ENCODE peak calls at places on chromosomes 5 and 9, in five cellular contexts. N, G, O, T and J are unnamed samples.

GRCh38 chr5:38809388-38810359 is 36.1 kb upstream of the OSMR start:
- DNase-seq in N (peak), G (peak), O (peak), T (no peak), J (peak)

GRCh38 chr5:1771149-1772065 is 28.2 kb downstream of the MRPL36 start:
- DNase-seq in N (no peak), G (no peak), O (no peak), T (no peak), J (no peak)

GRCh38 chr5:139633295-139634027 is 14.7 kb upstream of the CXXC5 start:
- DNase-seq in N (peak), G (peak), O (peak), T (no peak), J (peak)

GRCh38 chr5:158492850-158493249 is 606.9 kb downstream of the EBF1 start:
- DNase-seq in N (no peak), G (no peak), O (no peak), T (no peak), J (no peak)

GRCh38 chr9:95189230-95190098 is 128.0 kb downstream of the FANCC start:
- DNase-seq in N (peak), G (peak), O (no peak), T (no peak), J (no peak)

GRCh38 chr5:28542968-28543367 is 1504.6 kb upstream of the CDH9 start:
- DNase-seq in N (no peak), G (peak), O (peak), T (no peak), J (no peak)

GRCh38 chr5:31921852-31922305 is 252.2 kb downstream of the GOLPH3 start:
- DNase-seq in N (no peak), G (peak), O (no peak), T (no peak), J (no peak)

GRCh38 chr5:88882321-88883038 is 504 bp downstream of the MEF2C start:
- DNase-seq in N (no peak), G (peak), O (peak), T (no peak), J (no peak)

GRCh38 chr5:10106806-10107205 is 142.9 kb downstream of the ATPSCKMT start:
- DNase-seq in N (no peak), G (peak), O (no peak), T (no peak), J (no peak)

GRCh38 chr9:83299556-83299955 is 236.6 kb upstream of the RASEF start:
- DNase-seq in N (no peak), G (no peak), O (no peak), T (no peak), J (peak)

GRCh38 chr5:127396490-127397155 is 106.0 kb downstream of the MEGF10 start:
- DNase-seq in N (no peak), G (no peak), O (no peak), T (no peak), J (no peak)

GRCh38 chr9:89379508-89380115 is 61.3 kb downstream of the SECISBP2 start:
- DNase-seq in N (no peak), G (no peak), O (no peak), T (no peak), J (no peak)

GRCh38 chr5:82473262-82473661 is 195.1 kb upstream of the RPS23 start:
- DNase-seq in N (no peak), G (no peak), O (no peak), T (no peak), J (no peak)
- TF ChIP-seq RCOR1 in N (no peak), G (no peak), O (no peak), T (no peak), J (no peak)

GRCh38 chr9:13661014-13661413 is 381.5 kb upstream of the MPDZ start:
- DNase-seq in N (no peak), G (no peak), O (no peak), T (no peak), J (no peak)

DNA sequence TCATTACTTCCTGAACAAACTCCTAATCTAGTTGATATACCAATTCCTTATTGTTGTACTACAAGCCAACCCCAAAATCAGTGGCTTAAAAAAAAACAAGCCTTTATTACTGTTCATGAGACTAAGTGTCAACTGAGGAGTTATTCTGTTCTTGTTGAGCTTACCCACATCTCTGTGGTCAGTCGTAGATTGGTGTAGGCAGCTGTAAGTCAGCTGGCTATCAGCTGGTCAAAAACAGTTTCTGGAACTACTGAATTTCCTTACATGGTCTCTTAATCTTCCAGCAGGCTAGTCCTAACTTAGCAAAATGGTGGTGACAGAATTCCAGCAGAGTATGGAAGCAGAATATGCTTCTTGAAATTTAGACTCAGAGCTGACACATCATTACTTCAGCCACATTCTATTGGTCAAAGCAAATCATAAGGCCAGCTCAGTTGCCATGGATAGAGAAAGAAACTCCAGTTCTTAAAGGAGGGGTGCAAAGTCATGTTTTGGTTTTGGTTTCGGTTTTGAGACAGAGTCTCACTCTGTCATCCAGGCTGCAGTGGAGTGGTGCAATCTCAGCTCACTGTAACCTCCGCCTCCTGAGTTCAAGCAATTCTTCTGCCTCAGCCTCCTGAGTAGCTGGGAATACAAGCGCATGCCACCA is 386.1 kb upstream of the MPDZ start:
- DNase-seq in N (no peak), G (peak), O (peak), T (no peak), J (no peak)
- TF ChIP-seq RCOR1 in N (no peak), G (no peak), O (no peak), T (no peak), J (no peak)

DNA sequence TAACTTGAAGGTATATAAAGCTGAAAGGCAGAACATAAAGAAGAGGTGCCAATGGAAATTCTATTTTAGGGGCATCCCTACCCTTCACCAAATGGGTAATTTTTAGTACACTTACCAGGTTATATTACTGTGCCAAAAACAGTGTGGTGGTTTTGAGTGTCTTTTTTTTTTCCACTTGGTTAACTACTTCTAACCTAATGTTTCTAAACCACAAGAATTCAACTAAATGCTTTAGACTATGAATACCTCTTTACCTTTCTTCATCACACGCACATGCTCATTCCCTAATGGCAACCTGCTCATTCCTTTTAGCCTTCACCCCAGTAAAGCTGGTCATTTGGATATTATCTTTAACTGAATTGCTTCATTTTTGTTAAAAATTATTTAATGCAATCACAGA is 215.6 kb downstream of the PIK3R1 start:
- DNase-seq in N (no peak), G (no peak), O (no peak), T (no peak), J (no peak)
- TF ChIP-seq RCOR1 in N (no peak), G (no peak), O (no peak), T (no peak), J (no peak)

DNA sequence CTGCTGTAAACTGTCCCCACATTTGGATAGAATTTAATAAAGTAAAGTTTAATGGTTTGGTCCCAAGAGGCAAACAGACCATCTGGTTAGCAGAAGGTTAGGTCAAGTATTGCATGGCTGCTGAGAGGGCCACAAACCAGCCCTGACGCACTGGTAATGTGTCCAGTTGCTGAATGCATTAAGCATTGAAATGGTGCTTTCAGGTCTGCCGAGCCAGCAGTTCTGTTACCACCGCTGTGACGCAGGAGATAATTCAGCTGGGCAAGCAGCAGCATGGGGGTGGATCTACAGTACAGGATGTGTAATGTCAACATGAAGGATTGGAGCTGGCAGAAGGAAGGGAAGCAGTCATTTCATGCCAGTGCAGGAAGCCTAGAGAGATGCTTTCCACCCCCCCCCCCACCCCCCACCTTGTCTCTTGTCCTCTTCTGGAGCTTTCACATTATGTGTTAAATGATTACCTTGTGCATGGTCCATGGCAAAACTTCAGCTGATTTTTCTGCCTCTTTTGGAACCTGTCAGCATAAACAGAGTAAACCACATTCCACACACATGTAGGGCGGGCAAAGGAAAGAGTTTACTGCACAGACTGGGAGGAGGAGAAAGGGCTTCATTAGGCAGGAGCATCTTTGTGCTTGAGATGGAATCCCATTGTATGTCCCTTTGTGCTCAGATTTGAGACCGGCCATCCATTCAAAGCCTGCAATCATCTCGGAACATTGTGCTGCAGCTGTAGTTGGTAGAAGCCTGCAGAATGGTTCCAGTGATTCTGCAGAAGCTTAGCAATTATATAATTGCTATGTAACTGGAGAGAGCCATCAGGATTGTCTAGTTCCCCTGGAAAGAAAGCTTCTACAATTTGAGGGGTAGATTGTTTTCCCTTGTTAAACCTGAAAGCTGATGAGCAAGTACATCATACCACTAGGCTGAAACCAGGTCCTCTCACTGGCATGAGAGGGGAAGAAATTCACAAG is 16.3 kb downstream of the ZNF462 start:
- DNase-seq in N (peak), G (peak), O (no peak), T (no peak), J (no peak)
- TF ChIP-seq RCOR1 in N (no peak), G (peak), O (no peak), T (no peak), J (no peak)

GRCh38 chr5:17991775-17992174 is 357.5 kb downstream of the TAF11L14 start:
- DNase-seq in N (no peak), G (no peak), O (no peak), T (no peak), J (no peak)
- TF ChIP-seq RCOR1 in N (no peak), G (no peak), O (no peak), T (no peak), J (no peak)

DNA sequence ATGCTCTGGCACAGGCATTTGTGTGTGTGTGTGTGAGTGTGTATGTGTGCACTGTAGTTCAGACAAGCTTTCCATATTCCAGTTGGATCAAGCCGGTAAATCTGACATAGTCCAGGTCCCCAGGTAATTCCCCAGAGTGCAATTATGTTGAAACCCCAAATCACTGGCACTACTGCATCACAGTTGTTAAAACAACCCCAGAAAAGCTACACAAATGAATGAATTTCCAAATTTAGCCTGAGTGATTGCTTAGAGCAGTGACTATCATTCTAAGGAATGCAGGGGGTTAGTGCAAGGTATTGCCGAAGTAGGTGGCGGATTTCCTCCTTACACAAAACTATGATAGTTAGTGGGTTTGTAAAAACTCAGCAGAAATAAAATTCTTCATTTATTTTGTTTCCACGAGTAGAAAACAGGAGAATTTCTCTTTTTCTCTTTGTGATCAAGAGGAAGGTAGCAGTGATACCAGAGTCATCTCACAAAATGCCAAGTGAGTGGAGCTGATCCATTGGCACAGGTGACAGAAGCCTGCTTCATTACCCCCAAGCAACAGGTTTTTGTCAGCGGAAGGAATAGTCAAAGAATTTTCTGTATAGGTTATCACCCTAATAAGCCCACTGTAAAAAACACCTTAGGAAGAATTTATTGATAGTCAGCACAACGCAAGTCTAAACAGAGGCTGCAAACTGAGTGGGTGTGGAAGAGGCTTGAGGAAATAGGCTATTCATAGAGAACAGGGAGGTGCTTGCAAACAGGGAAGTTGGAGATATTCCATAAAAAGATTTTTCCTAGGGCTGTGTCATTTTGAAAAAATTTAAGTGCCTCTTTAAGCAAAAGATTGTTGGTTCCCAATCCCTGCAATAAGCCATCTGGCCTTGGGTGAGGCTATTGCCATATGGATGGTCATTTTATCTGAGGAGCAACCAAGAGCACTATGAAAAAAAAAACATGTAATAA is 385.1 kb downstream of the CHSY3 start:
- DNase-seq in N (no peak), G (no peak), O (no peak), T (no peak), J (no peak)
- TF ChIP-seq RCOR1 in N (no peak), G (no peak), O (no peak), T (no peak), J (no peak)

GRCh38 chr5:166164211-166164610 is 2127.2 kb upstream of the WWC1 start:
- DNase-seq in N (no peak), G (no peak), O (no peak), T (no peak), J (no peak)

GRCh38 chr5:166166071-166166470 is 2125.4 kb upstream of the WWC1 start:
- DNase-seq in N (no peak), G (no peak), O (no peak), T (no peak), J (no peak)

DNA sequence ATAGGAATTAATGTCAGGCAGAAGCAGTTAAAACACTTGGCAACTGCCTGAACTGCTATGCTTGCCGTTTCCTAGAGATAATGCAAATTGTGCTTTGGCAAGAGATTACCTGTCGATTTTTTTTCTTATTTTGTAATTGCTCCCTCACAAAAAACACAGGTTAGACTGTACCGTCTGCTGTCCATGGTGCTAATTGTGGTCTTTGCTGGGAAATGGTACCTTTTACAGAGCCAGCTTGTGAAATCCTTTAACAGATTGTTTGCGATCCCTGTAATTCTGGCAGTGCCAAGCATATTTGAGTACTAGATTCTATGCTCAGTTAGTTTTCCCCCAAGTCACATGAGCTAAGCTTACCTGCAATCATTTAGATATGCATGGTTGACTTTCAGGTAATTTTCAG is 2125.8 kb upstream of the WWC1 start:
- DNase-seq in N (no peak), G (no peak), O (no peak), T (no peak), J (no peak)
- TF ChIP-seq RCOR1 in N (no peak), G (no peak), O (no peak), T (no peak), J (no peak)